ENCODE peak calls at places on chromosomes 12 and 14, in nine cellular contexts. S is GM23248, D is GM12865, N is SK-N-SH, P is lower leg skin, Q is IMR-90, C is left lung, X is MG63, G is small intestine. K is an unnamed sample.

GRCh38 chr12:10082057-10082874 is 16.5 kb downstream of the CLEC1A start:
- DNase-seq in G (no peak), S (no peak), P (no peak), Q (no peak), X (no peak), C (no peak), N (no peak), D (peak; percentile 22), K (no peak)

GRCh38 chr12:22228022-22228875 is 106.3 kb downstream of the ST8SIA1 start:
- DNase-seq in Q (peak; percentile 60), X (peak; percentile 20), D (no peak), S (peak; percentile 52), G (no peak), C (no peak), N (no peak), P (no peak), K (no peak)

GRCh38 chr12:97556201-97556824 is 93.7 kb downstream of the RMST start:
- DNase-seq in D (no peak), G (no peak), X (no peak), P (no peak), C (peak; percentile 36), Q (no peak), S (peak; percentile 13), N (peak; percentile 33), K (no peak)

GRCh38 chr12:12091977-12092663 is 21.4 kb downstream of the BCL2L14 start:
- DNase-seq in P (no peak), X (no peak), N (peak; percentile 33), G (peak; percentile 11), C (no peak), S (no peak), D (no peak), Q (no peak), K (no peak)

GRCh38 chr12:106519587-106519986 is 63.2 kb upstream of the RFX4 start:
- DNase-seq in P (no peak), Q (peak; percentile 70), S (peak; percentile 3), D (no peak), N (peak; percentile 71), G (no peak), X (no peak), C (no peak), K (no peak)

GRCh38 chr14:99468836-99469592 is 11.6 kb downstream of the SETD3 start:
- DNase-seq in N (no peak), X (no peak), D (no peak), C (no peak), S (no peak), Q (peak; percentile 32), G (no peak), P (no peak), K (no peak)

GRCh38 chr12:131613186-131613585 is 97.7 kb upstream of the SFSWAP start:
- DNase-seq in X (no peak), S (no peak), N (no peak), D (no peak), C (no peak), G (no peak), P (no peak), Q (no peak), K (no peak)

GRCh38 chr12:20492251-20492728 is 124.0 kb downstream of the PDE3A start:
- DNase-seq in Q (peak; percentile 65), P (no peak), X (peak; percentile 62), D (peak; percentile 56), N (no peak), C (no peak), G (peak; percentile 39), S (peak; percentile 76), K (peak; percentile 5)

GRCh38 chr14:105537580-105538474 is 11.4 kb downstream of the TMEM121 start:
- DNase-seq in Q (no peak), X (peak; percentile 19), N (peak; percentile 95), D (peak; percentile 54), P (no peak), C (no peak), S (peak; percentile 38), G (peak; percentile 43), K (no peak)

GRCh38 chr12:10562306-10562933 is 51.0 kb downstream of the MAGOHB start:
- DNase-seq in G (peak; percentile 51), D (peak; percentile 67), P (no peak), X (no peak), C (no peak), N (peak; percentile 20), Q (peak; percentile 54), S (peak; percentile 53), K (peak; percentile 67)

GRCh38 chr12:45219621-45220020 is 3.7 kb downstream of the ANO6 start:
- DNase-seq in G (no peak), C (no peak), N (no peak), D (no peak), P (no peak), Q (no peak), X (no peak), S (no peak), K (peak; percentile 69)

GRCh38 chr12:45216983-45217485 is 1.1 kb downstream of the ANO6 start:
- DNase-seq in N (peak; percentile 65), D (no peak), G (peak; percentile 18), C (no peak), Q (no peak), X (no peak), P (no peak), S (peak; percentile 47), K (no peak)

GRCh38 chr12:45220961-45221360 is 5.1 kb downstream of the ANO6 start:
- DNase-seq in C (no peak), G (no peak), N (no peak), P (no peak), S (no peak), Q (no peak), D (no peak), X (no peak), K (peak; percentile 91)

GRCh38 chr12:45217846-45218245 is 2.0 kb downstream of the ANO6 start:
- DNase-seq in P (no peak), X (no peak), D (no peak), Q (peak; percentile 12), C (no peak), N (no peak), G (peak; percentile 32), S (peak; percentile 16), K (no peak)

GRCh38 chr12:45220366-45220931 is 4.6 kb downstream of the ANO6 start:
- DNase-seq in D (no peak), P (no peak), X (no peak), N (no peak), C (no peak), Q (no peak), G (peak; percentile 84), S (no peak), K (no peak)
- H3K4me3 ChIP-seq in D (no peak overlapping the region), P (no peak overlapping the region), X (no peak overlapping the region), N (no peak overlapping the region), C (no peak overlapping the region), Q (no peak overlapping the region), G (no peak overlapping the region), S (no peak overlapping the region), K (no peak overlapping the region)

DNA sequence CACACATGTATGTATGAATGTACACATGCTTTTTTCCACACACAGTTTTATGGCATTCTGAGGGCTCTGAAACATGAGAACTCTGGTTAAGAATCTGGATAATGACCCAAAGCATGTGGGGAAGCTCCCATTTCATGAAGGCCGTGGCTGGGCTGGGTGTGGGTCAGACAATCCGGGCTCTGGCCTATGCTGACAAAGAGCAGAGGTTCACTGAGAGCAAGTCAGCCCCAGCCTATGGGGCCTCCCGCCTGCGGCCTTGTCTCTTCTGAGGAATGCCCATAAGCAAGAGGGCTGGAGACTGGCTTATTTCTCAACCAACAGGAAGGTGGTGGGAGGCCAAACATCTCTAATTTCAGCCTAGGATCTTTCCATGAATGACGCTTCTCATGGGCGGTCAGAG is 8.5 kb downstream of the MYH6 start:
- DNase-seq in S (no peak), X (no peak), P (no peak), G (no peak), Q (no peak), N (no peak), C (no peak), D (no peak), K (no peak)
- H3K4me3 ChIP-seq in S (no peak overlapping the region), X (no peak overlapping the region), P (no peak overlapping the region), G (no peak overlapping the region), Q (no peak overlapping the region), N (no peak overlapping the region), C (no peak overlapping the region), D (no peak overlapping the region), K (no peak overlapping the region)

DNA sequence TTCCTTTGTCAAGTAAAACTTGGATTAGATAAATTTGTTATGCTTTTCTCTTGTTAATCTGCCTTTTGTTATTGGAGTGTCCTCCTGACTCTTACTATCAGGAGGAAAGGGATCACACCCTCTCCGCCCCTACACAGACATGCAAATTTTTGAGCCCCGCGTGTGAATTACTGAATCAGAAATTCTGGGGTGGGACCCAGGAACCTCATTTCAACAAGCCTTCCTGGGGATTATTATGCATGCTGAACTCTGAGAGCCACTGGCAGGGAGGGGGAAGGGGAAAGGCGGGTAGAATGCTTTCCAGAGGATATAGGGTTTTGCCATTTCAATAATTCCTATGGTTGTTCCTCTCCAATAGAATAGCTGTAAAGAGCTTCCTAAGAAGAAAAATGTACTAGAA is 6.7 kb upstream of the NANOGNB start:
- DNase-seq in S (no peak), C (no peak), N (no peak), G (no peak), Q (no peak), P (no peak), X (no peak), D (no peak), K (no peak)
- H3K4me3 ChIP-seq in S (no peak overlapping the region), C (no peak overlapping the region), N (no peak overlapping the region), G (no peak overlapping the region), Q (no peak overlapping the region), P (no peak overlapping the region), X (no peak overlapping the region), D (no peak overlapping the region), K (no peak overlapping the region)

GRCh38 chr14:77580964-77581505 is 35.4 kb downstream of the SPTLC2 start:
- DNase-seq in P (no peak), C (no peak), D (peak; percentile 85), S (peak; percentile 70), G (peak; percentile 69), Q (peak; percentile 89), N (peak; percentile 38), X (no peak), K (peak; percentile 31)
- H3K4me3 ChIP-seq in P (no peak overlapping the region), C (no peak overlapping the region), D (peak overlapping the region; percentile 20), S (peak overlapping the region; percentile 53), G (no peak overlapping the region), Q (peak overlapping the region; percentile 16), N (peak overlapping the region; percentile 45), X (peak overlapping the region; percentile 21), K (no peak overlapping the region)

DNA sequence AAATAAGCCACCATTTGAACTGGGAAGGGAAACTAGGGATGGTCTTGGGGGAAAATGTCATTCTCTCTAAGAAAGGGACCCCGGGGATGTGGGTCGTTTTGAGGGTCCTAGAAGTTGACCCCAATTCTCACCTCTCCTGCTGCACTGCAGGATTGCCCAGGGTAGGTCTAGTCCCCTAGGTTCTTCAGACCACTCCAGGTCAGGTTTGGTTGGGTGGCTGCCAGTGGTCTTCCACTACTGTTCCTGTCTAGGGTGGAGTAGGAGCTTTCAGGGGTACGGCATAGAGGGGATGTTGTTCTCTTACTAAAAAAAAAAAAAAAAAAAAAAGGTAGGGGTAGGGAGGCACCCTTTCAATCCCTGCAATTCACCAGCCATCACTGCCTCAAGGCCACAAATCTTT is 7.3 kb downstream of the HOXC8 start:
- DNase-seq in X (no peak), G (no peak), N (no peak), Q (no peak), P (no peak), C (no peak), D (no peak), S (no peak), K (no peak)
- H3K4me3 ChIP-seq in X (peak overlapping the region; percentile 69), G (no peak overlapping the region), N (peak overlapping the region; percentile 46), Q (no peak overlapping the region), P (no peak overlapping the region), C (no peak overlapping the region), D (no peak overlapping the region), S (peak overlapping the region; percentile 78), K (no peak overlapping the region)

K was measured in Jurkat, Clone E6-1.